ENCODE peak calls at places on chromosomes 2 and 18, in nine cellular contexts. N is WERI-Rb-1, Y is mucosa of descending colon, F is psoas muscle, B is OCI-LY7, L is fibroblast of lung, G is left lung, H is heart left ventricle, K is adrenal gland. S is an unnamed sample.

GRCh38 chr18:22399949-22400348 is 17.8 kb downstream of the CTAGE1 start:
- DNase-seq in N (no peak), Y (no peak), F (no peak), B (no peak), L (peak; percentile 11), G (no peak), H (peak; percentile 42), K (peak; percentile 25), S (no peak)

GRCh38 chr2:96816836-96817702 is 1.0 kb downstream of the CNNM3 start:
- DNase-seq in N (no peak), Y (peak; percentile 65), F (no peak), B (no peak), L (peak; percentile 18), G (no peak), H (no peak), K (peak; percentile 41), S (no peak)

GRCh38 chr2:229489016-229489415 is 217.9 kb upstream of the PID1 start:
- DNase-seq in N (no peak), Y (no peak), F (peak; percentile 27), B (no peak), L (peak; percentile 34), G (no peak), H (no peak), K (no peak), S (no peak)

GRCh38 chr2:240955306-240956101 is 42.9 kb upstream of the SNED1 start:
- DNase-seq in N (no peak), Y (peak; percentile 43), F (peak; percentile 7), B (no peak), L (no peak), G (peak; percentile 49), H (no peak), K (no peak), S (no peak)

GRCh38 chr2:46461716-46462171 is 17.6 kb upstream of the TMEM247 start:
- DNase-seq in N (no peak), Y (no peak), F (no peak), B (peak; percentile 72), L (no peak), G (no peak), H (no peak), K (no peak), S (no peak)

GRCh38 chr2:159285929-159286708 is at the start of gene WDSUB1:
- DNase-seq in N (peak; percentile 72), Y (peak; percentile 81), F (peak; percentile 69), B (no peak), L (peak; percentile 47), G (peak; percentile 88), H (peak; percentile 59), K (peak; percentile 89), S (peak; percentile 34)

GRCh38 chr2:38093503-38093902 is 17.6 kb upstream of the CYP1B1 start:
- DNase-seq in N (no peak), Y (no peak), F (no peak), B (no peak), L (peak; percentile 63), G (no peak), H (no peak), K (no peak), S (no peak)

GRCh38 chr2:172052000-172052983 is 33.0 kb upstream of the DLX1 start:
- DNase-seq in N (no peak), Y (no peak), F (no peak), B (no peak), L (peak; percentile 73), G (no peak), H (no peak), K (no peak), S (no peak)

GRCh38 chr2:229170171-229170570 is 100.9 kb downstream of the PID1 start:
- DNase-seq in N (no peak), Y (no peak), F (no peak), B (no peak), L (peak; percentile 21), G (no peak), H (no peak), K (no peak), S (no peak)

GRCh38 chr18:54260376-54261072 is 8.8 kb upstream of the POLI start:
- DNase-seq in N (no peak), Y (no peak), F (no peak), B (no peak), L (peak; percentile 9), G (no peak), H (no peak), K (no peak), S (no peak)

GRCh38 chr2:70029814-70030409 is 57.4 kb upstream of the PCBP1 start:
- DNase-seq in N (peak; percentile 53), Y (peak; percentile 57), F (peak; percentile 53), B (no peak), L (peak; percentile 70), G (no peak), H (peak; percentile 82), K (peak; percentile 57), S (peak; percentile 16)

GRCh38 chr2:160345102-160345501 is 145.0 kb upstream of the ITGB6 start:
- DNase-seq in N (no peak), Y (no peak), F (no peak), B (no peak), L (no peak), G (no peak), H (no peak), K (no peak), S (no peak)

GRCh38 chr2:72150157-72150960 is 2.7 kb upstream of the CYP26B1 start:
- DNase-seq in N (peak; percentile 89), Y (peak; percentile 64), F (peak; percentile 66), B (peak; percentile 40), L (peak; percentile 71), G (no peak), H (peak; percentile 80), K (peak; percentile 78), S (peak; percentile 23)

DNA sequence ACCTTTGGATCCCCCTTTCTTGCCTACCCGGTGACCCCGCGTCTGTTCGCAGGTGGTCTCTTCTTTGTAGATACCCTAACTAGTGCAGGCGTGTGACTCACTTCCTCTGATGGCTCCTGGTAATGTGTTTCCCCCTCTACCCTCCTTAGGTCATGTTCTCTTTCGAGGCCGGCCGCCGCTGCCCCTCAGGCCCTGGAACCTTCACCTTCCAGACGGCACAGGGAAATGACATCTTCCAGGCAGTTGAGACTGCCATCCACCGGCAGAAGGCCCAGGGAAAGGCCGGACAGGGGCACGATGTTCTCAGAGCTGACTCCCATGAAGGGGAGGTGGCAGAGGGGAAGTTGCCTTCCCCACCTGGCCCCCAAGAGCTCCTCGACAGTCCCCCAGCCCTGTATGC is 1.6 kb downstream of the DOK1 start:
- DNase-seq in N (no peak), Y (peak; percentile 51), F (no peak), B (no peak), L (no peak), G (no peak), H (no peak), K (no peak), S (no peak)
- TF ChIP-seq CTCF in N (no peak), Y (no peak), F (no peak), B (no peak), L (no peak), G (no peak), H (no peak), K (no peak), S (no peak)

DNA sequence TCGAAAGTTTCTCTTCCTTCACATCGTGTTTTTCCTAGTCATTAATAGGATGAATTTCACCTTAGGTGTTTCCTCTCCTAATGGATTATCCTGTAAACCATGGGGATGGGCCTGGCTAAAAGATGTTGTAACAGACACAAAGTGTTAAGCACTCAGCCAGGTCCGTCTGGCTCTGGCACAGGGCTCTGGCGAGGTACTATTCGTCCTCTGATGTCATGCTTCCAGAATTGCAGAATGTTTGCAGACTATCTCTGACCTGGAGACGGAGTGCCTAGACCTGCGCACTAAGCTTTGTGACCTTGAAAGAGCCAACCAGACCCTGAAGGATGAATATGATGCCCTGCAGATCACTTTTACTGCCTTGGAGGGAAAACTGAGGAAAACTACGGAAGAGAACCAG is 13.2 kb downstream of the ATG16L1 start:
- DNase-seq in N (peak; percentile 61), Y (no peak), F (no peak), B (no peak), L (no peak), G (no peak), H (no peak), K (no peak), S (no peak)
- H3K36me3 ChIP-seq in N (peaks cover 57% of the 10 kb centered on the region), Y (peaks cover 30% of the 10 kb centered on the region), F (peaks cover 9% of the 10 kb centered on the region), B (peaks cover 99% of the 10 kb centered on the region), L (peaks cover 13% of the 10 kb centered on the region), G (peaks cover 3% of the 10 kb centered on the region), H (peaks cover 96% of the 10 kb centered on the region), K (no peaks in the 10 kb centered on the region), S (peaks cover 6% of the 10 kb centered on the region)

GRCh38 chr2:29317077-29317517 is 201.9 kb downstream of the CLIP4 start:
- DNase-seq in N (no peak), Y (no peak), F (no peak), B (no peak), L (no peak), G (no peak), H (no peak), K (no peak), S (no peak)

GRCh38 chr2:29310665-29311348 is 195.6 kb downstream of the CLIP4 start:
- DNase-seq in N (no peak), Y (no peak), F (no peak), B (no peak), L (no peak), G (no peak), H (no peak), K (no peak), S (no peak)

GRCh38 chr2:29311458-29311857 is 196.2 kb downstream of the CLIP4 start:
- DNase-seq in N (no peak), Y (no peak), F (no peak), B (no peak), L (no peak), G (no peak), H (no peak), K (no peak), S (no peak)

GRCh38 chr2:29317801-29318485 is 202.7 kb downstream of the CLIP4 start:
- DNase-seq in N (no peak), Y (no peak), F (no peak), B (no peak), L (no peak), G (no peak), H (no peak), K (no peak), S (no peak)

DNA sequence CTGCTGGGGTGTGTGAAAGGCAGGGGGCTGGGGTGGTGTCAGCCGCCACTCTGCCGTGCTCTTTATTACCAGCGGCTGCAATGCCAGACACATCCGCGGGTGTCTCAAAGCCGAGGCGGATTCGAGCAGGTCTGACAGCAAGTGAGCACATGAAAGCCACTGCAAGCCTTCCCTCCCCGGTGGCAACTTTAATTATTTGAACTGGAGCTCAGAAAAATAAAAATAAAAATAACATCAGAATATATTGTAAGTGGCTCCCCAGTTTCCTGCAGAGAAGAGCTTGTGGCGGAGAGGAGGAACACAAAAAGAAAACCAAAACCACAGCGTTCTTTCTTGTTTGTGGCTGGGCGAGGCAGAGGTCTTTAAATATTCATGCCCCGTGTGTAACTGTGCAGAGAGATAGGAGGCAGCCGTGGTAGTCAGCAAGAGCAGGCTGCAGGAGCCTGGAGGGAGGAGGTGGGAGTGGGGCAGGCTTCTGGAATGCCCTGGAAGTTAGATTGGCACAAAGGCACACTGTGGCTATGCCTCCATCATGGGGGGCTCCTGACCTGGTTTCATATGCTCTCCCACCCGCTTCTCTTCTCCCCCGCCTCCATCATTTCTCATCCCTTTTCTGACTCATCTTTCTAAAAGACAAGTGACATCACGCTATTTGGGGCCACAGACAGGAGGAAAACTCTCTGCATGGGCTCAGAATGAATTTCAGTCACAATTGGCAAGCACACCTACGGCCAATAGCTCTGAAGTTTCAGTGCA is 199.8 kb downstream of the CLIP4 start:
- DNase-seq in N (no peak), Y (peak; percentile 54), F (no peak), B (peak; percentile 23), L (no peak), G (no peak), H (no peak), K (peak; percentile 20), S (no peak)
- TF ChIP-seq CTCF in N (no peak), Y (no peak), F (no peak), B (peak; percentile 14), L (no peak), G (no peak), H (no peak), K (peak; percentile 14), S (peak; percentile 36)

GRCh38 chr2:152674334-152674733 is 42.9 kb downstream of the PRPF40A start:
- DNase-seq in N (no peak), Y (no peak), F (no peak), B (no peak), L (no peak), G (no peak), H (no peak), K (no peak), S (no peak)
- H3K36me3 ChIP-seq in N (peaks cover 87% of the 10 kb centered on the region), Y (peaks cover 3% of the 10 kb centered on the region), F (peaks cover 2% of the 10 kb centered on the region), B (peaks cover 98% of the 10 kb centered on the region), L (peaks cover 7% of the 10 kb centered on the region), G (no peaks in the 10 kb centered on the region), H (peaks cover 100% of the 10 kb centered on the region), K (no peaks in the 10 kb centered on the region), S (peaks cover 2% of the 10 kb centered on the region)

S was measured in kidney epithelial cell.